ENCODE peak calls at places on chromosomes 1 and 21, in seven cellular contexts. E is CD8-positive, alpha-beta memory T cell; D is IMR-90; B is heart left ventricle; G is upper lobe of right lung; U is naive thymus-derived CD4-positive, alpha-beta T cell; Y is cardiac muscle cell. L is an unnamed sample. For H3K36me3, the result is how much of the 10 kb centered on the place peaks cover.

GRCh38 chr1:5379176-5379759 is 613.0 kb downstream of the NPHP4 start:
- DNase-seq in D (no peak), U (no peak), G (no peak), B (no peak), Y (no peak), E (no peak), L (no peak)

GRCh38 chr1:152502496-152503180 is 8.0 kb upstream of the LCE5A start:
- DNase-seq in D (no peak), G (no peak), B (no peak), Y (no peak), E (no peak), U (no peak), L (no peak)

GRCh38 chr1:152747831-152748230 is 10.0 kb upstream of the KPRP start:
- DNase-seq in B (no peak), Y (no peak), D (no peak), U (no peak), G (no peak), E (no peak), L (no peak)

GRCh38 chr1:18166341-18166740 is 58.7 kb downstream of the IGSF21 start:
- DNase-seq in E (no peak), U (no peak), G (no peak), D (no peak), B (no peak), Y (no peak), L (no peak)

GRCh38 chr21:17819878-17820232 is 699 bp upstream of the C21orf91 start:
- DNase-seq in D (peak), B (no peak), G (no peak), U (no peak), E (no peak), Y (no peak), L (no peak)

GRCh38 chr1:169113613-169114119 is 7.2 kb downstream of the ATP1B1 start:
- DNase-seq in D (peak), B (no peak), E (no peak), U (no peak), Y (no peak), G (no peak), L (no peak)

GRCh38 chr1:62285984-62286481 is 33.2 kb downstream of the KANK4 start:
- DNase-seq in G (no peak), B (no peak), U (no peak), E (no peak), D (no peak), Y (no peak), L (no peak)

GRCh38 chr1:156053770-156054499 is at the start of gene UBQLN4:
- DNase-seq in G (peak), E (peak), D (peak), U (peak), B (peak), Y (peak), L (peak)

GRCh38 chr1:104182251-104182650 is 432.6 kb downstream of the AMY1C start:
- DNase-seq in G (no peak), Y (no peak), E (no peak), B (no peak), U (no peak), D (no peak), L (no peak)

GRCh38 chr1:226945106-226945857 is 5.2 kb downstream of the COQ8A start:
- DNase-seq in G (peak), D (no peak), E (no peak), U (no peak), Y (no peak), B (no peak), L (peak)

GRCh38 chr21:34980423-34981115 is 68.5 kb downstream of the RUNX1 start:
- DNase-seq in U (no peak), D (no peak), G (no peak), Y (no peak), B (no peak), E (no peak), L (no peak)

GRCh38 chr1:192831706-192832355 is 23.0 kb downstream of the RGS2 start:
- DNase-seq in U (no peak), E (no peak), Y (no peak), B (no peak), G (no peak), D (peak), L (no peak)

GRCh38 chr1:24329797-24330543 is 10.8 kb downstream of the GRHL3 start:
- DNase-seq in E (no peak), D (peak), G (no peak), B (no peak), Y (no peak), U (no peak), L (no peak)

GRCh38 chr1:106615473-106615872 is 441.0 kb upstream of the PRMT6 start:
- DNase-seq in U (no peak), B (no peak), D (no peak), E (no peak), Y (no peak), G (no peak), L (no peak)

GRCh38 chr1:106621853-106622252 is 434.6 kb upstream of the PRMT6 start:
- DNase-seq in D (no peak), B (no peak), Y (no peak), G (no peak), E (no peak), U (no peak), L (no peak)

GRCh38 chr1:106619080-106619826 is 437.2 kb upstream of the PRMT6 start:
- DNase-seq in G (peak), U (no peak), B (no peak), Y (no peak), E (no peak), D (no peak), L (no peak)

GRCh38 chr1:106620521-106620954 is 435.9 kb upstream of the PRMT6 start:
- DNase-seq in Y (no peak), B (no peak), E (no peak), G (peak), U (no peak), D (no peak), L (no peak)

GRCh38 chr1:106619827-106620134 is 436.7 kb upstream of the PRMT6 start:
- DNase-seq in E (no peak), D (no peak), U (no peak), B (no peak), Y (no peak), G (no peak), L (no peak)
- H3K36me3 ChIP-seq in E (under half), D (under half), U (under half), B (under half), Y (under half), G (under half), L (under half)

GRCh38 chr1:223747838-223748335 is 35.5 kb downstream of the CAPN2 start:
- DNase-seq in B (no peak), D (peak), Y (no peak), G (no peak), E (no peak), U (no peak), L (peak)

GRCh38 chr1:223748405-223748772 is 36.0 kb downstream of the CAPN2 start:
- DNase-seq in U (no peak), E (no peak), B (no peak), Y (no peak), D (peak), G (no peak), L (no peak)

GRCh38 chr1:223745731-223746130 is 33.4 kb downstream of the CAPN2 start:
- DNase-seq in G (no peak), U (no peak), D (peak), E (no peak), Y (no peak), B (no peak), L (no peak)

GRCh38 chr1:223750730-223751572 is 38.6 kb downstream of the CAPN2 start:
- DNase-seq in D (no peak), E (no peak), U (no peak), Y (no peak), G (no peak), B (no peak), L (no peak)

DNA sequence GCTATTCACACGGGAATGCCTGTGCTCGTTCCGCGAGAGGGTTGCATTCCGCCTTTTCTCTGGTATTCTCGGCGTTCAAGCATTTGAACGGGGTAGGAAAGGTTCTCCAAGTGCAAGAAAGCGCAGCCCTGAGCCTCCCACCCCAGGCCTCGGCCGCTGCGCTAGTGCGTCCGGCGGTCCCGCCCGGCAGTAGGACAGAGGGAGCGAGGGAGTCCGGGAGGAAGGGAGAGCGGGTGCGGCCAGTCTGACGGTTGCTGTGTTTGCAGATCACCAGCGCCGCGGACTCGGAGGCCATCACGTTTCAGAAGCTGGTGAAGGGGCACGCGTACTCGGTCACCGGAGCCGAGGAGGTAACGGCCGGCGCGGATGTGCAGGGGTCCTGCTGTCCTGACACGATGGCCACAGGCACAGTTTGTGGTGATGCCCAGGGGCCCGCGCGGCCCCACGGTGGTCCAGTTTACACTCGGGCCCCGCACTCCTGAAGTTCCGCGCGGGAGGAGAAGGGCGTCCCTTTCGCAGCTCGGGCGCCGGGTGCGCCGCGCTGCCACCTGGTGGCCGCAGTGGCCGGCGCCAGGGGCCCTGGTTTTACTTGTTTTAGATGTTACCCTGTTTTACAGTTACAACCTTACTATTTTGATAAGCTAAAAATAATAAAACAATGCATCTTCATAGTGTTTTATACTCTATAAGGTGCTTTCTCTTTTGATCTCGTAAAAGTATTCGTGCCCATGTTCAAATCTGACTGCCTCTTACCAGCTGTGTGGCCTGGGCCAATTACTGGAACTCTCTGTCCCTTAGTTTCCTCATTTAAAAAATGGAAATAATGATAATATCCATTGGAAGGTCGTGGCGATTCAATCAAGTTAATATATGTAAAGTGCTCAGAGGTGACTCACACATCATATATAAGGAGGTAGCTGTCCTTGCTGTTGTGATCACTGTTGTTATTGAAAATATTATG is 36.7 kb downstream of the CAPN2 start:
- DNase-seq in B (peak), G (peak), D (peak), E (peak), U (peak), Y (peak), L (peak)
- H3K4me3 ChIP-seq in B (peak), G (peak), D (peak), E (peak), U (peak), Y (peak), L (peak)

GRCh38 chr1:41018039-41018438 is 3.5 kb downstream of the SLFNL1 start:
- DNase-seq in G (no peak), E (no peak), Y (no peak), B (no peak), U (no peak), D (no peak), L (no peak)

GRCh38 chr1:41020654-41021053 is 871 bp downstream of the SLFNL1 start:
- DNase-seq in D (no peak), Y (no peak), U (no peak), G (peak), B (no peak), E (no peak), L (no peak)

GRCh38 chr1:41017141-41018024 is 4.1 kb downstream of the SLFNL1 start:
- DNase-seq in U (no peak), Y (no peak), B (no peak), E (no peak), D (no peak), G (no peak), L (no peak)

GRCh38 chr1:41020109-41020576 is 1.4 kb downstream of the SLFNL1 start:
- DNase-seq in U (no peak), Y (no peak), E (no peak), D (no peak), G (peak), B (no peak), L (no peak)

GRCh38 chr1:41019353-41019745 is 2.2 kb downstream of the SLFNL1 start:
- DNase-seq in G (no peak), U (no peak), Y (no peak), B (no peak), D (no peak), E (no peak), L (no peak)
- H3K36me3 ChIP-seq in G (under half), U (under half), Y (under half), B (under half), D (under half), E (under half), L (under half)

GRCh38 chr1:224617410-224618361 is 1.6 kb downstream of the CNIH3 start:
- DNase-seq in U (no peak), D (no peak), Y (no peak), G (no peak), B (no peak), E (no peak), L (no peak)

GRCh38 chr1:224619209-224619608 is 3.1 kb downstream of the CNIH3 start:
- DNase-seq in G (no peak), E (no peak), D (no peak), B (no peak), U (no peak), Y (no peak), L (no peak)

GRCh38 chr1:224620105-224620504 is 4.0 kb downstream of the CNIH3 start:
- DNase-seq in B (no peak), U (no peak), E (no peak), D (no peak), G (no peak), Y (no peak), L (no peak)

GRCh38 chr1:224615861-224616760 is at the start of gene CNIH3:
- DNase-seq in B (no peak), G (no peak), D (peak), E (peak), Y (peak), U (no peak), L (no peak)

DNA sequence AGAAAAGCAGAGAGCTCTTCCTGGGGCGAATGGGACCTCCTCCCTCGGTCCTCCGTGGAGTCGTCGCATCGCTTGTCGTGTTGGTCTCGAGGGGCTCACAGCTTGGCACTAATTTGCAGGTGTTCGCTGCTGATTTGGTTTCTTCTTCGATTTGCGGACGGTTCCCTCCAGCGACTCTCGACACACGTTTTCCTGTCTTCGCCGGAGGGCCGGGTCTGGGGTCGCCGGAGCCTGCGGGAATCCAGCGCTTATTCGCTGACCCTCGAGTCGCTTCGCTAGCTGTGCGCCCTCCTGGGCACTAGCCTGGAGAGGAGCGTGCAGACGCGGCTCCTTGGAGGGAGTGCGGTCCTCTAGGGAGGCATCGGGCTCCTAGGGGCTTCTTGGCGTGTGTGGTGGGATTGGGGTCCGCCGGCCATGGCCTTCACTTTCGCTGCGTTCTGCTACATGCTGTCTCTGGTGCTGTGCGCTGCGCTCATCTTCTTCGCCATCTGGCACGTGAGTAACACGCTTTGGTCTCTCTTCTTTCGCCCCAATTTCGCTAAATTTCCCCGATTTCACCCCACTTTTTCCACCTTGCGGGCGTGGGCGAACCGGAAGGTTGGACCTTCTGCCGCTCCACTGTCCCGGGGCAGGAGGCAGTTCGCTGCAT is 768 bp downstream of the CNIH3 start:
- DNase-seq in D (no peak), U (no peak), G (no peak), E (no peak), B (no peak), Y (no peak), L (no peak)
- H3K4me3 ChIP-seq in D (peak), U (peak), G (peak), E (peak), B (no peak), Y (peak), L (peak)

GRCh38 chr1:231214918-231215675 is 25.9 kb upstream of the GNPAT start:
- DNase-seq in G (no peak), U (no peak), D (no peak), B (no peak), E (no peak), Y (no peak), L (peak)
- H3K36me3 ChIP-seq in G (under half), U (under half), D (under half), B (under half), E (under half), Y (under half), L (under half)

GRCh38 chr1:200628223-200628868 is 7.8 kb upstream of the KIF14 start:
- DNase-seq in U (no peak), Y (no peak), D (no peak), E (peak), B (no peak), G (no peak), L (peak)
- H3K4me3 ChIP-seq in U (no peak), Y (no peak), D (no peak), E (no peak), B (no peak), G (no peak), L (no peak)

GRCh38 chr21:42561742-42562141 is 48.1 kb downstream of the SLC37A1 start:
- DNase-seq in U (no peak), G (peak), D (no peak), E (no peak), B (no peak), Y (no peak), L (peak)

GRCh38 chr21:42562258-42562657 is 48.6 kb downstream of the SLC37A1 start:
- DNase-seq in D (no peak), G (peak), B (no peak), U (no peak), Y (no peak), E (no peak), L (no peak)

GRCh38 chr21:42562816-42563215 is 49.2 kb downstream of the SLC37A1 start:
- DNase-seq in G (peak), Y (no peak), D (no peak), E (no peak), B (no peak), U (no peak), L (no peak)

GRCh38 chr21:42564561-42564971 is 50.9 kb downstream of the SLC37A1 start:
- DNase-seq in U (no peak), B (no peak), D (no peak), E (peak), Y (no peak), G (peak), L (no peak)

DNA sequence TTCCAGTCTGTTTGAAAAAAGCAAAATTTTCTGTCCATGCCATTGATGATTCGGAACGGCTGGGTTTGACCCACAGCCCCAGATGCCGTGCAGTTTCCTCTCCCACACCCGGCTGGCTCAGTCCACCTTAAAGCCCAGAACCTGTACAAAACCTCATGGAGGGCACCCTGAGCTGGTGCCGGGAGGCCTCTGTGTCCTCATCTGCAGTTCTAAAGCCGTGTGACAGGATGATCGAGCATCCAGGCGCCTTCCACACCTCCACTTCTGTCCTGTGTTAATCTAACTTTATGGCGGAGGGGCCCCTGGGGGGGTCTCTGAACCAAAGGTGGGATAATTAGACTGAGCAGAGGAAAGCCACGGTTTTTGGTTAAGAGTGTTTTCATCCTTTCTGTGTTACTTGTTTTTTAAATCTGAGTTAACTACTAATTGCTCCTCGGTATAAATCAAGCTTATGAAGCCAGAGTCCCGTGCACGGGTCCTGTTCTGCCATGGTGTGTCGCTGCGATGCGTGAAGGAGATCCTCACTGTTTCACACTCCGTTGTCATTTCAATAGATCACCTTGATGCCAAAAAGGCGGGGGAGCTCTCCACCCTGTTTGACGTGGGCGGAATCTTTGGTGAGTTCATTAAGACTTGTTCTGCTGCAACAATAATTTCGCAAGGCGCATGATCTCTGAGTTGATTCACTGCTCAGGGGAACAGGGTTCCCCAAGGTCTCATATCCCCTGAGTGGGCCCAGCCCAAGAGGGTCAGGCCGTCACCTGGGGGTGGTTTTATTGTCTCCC is 49.8 kb downstream of the SLC37A1 start:
- DNase-seq in B (no peak), D (no peak), Y (no peak), E (peak), G (peak), U (no peak), L (peak)
- H3K36me3 ChIP-seq in B (half or more), D (under half), Y (under half), E (under half), G (under half), U (half or more), L (under half)

GRCh38 chr1:53947172-53947835 is 1.2 kb downstream of the LRRC42 start:
- DNase-seq in B (no peak), D (no peak), G (no peak), E (no peak), U (no peak), Y (no peak), L (no peak)
- H3K4me3 ChIP-seq in B (no peak), D (peak), G (peak), E (peak), U (peak), Y (peak), L (peak)